ENCODE peak calls at places on chromosomes 3 and 15, in five cellular contexts. L is IMR-90, S is OCI-LY7, J is MM.1S, V is fibroblast of lung. G is an unnamed sample.
A peak's percentile ranks its signal among the peaks of the same experiment; 100 is the strongest.

GRCh38 chr15:36356978-36357582 is 222.3 kb upstream of the CDIN1 start:
- DNase-seq in S (no peak), L (peak; percentile 82), V (peak; percentile 90), J (no peak), G (no peak)

GRCh38 chr3:141530133-141530768 is 43.4 kb downstream of the RASA2 start:
- DNase-seq in L (peak; percentile 81), S (no peak), V (peak; percentile 83), J (no peak), G (no peak)

GRCh38 chr3:134058728-134059601 is 29.2 kb upstream of the SLCO2A1 start:
- DNase-seq in S (no peak), L (no peak), V (no peak), J (no peak), G (peak; percentile 44)

GRCh38 chr3:101729586-101729985 is 5.2 kb downstream of the CEP97 start:
- DNase-seq in L (no peak), J (no peak), S (no peak), V (no peak), G (no peak)

GRCh38 chr15:32641517-32642059 is at the start of gene SCG5:
- DNase-seq in L (peak; percentile 49), V (peak; percentile 48), S (no peak), J (no peak), G (peak; percentile 57)

GRCh38 chr15:90869601-90870353 is 1.4 kb downstream of the FURIN start:
- DNase-seq in V (peak; percentile 84), L (peak; percentile 84), S (peak; percentile 40), J (no peak), G (peak; percentile 88)

GRCh38 chr15:34708422-34708821 is 46.4 kb downstream of the GJD2 start:
- DNase-seq in V (peak; percentile 76), S (peak; percentile 13), J (peak; percentile 47), L (peak; percentile 66), G (no peak)

GRCh38 chr3:142904639-142905441 is 16.0 kb upstream of the PCOLCE2 start:
- DNase-seq in J (peak; percentile 65), L (no peak), V (peak; percentile 8), S (peak; percentile 10), G (no peak)

GRCh38 chr3:165192610-165193192 is 3.5 kb downstream of the SLITRK3 start:
- DNase-seq in S (no peak), V (no peak), L (no peak), J (no peak), G (no peak)

GRCh38 chr3:135792174-135792573 is 173.4 kb upstream of the PPP2R3A start:
- DNase-seq in L (no peak), V (no peak), S (no peak), J (no peak), G (no peak)

GRCh38 chr15:80854104-80854503 is 74.9 kb downstream of the CEMIP start:
- DNase-seq in S (no peak), V (no peak), L (no peak), J (no peak), G (no peak)

GRCh38 chr15:73936181-73936580 is 9.9 kb downstream of the LOXL1 start:
- DNase-seq in L (peak; percentile 83), J (no peak), S (no peak), V (peak; percentile 76), G (no peak)

GRCh38 chr3:183653209-183654064 is 18.0 kb downstream of the KLHL24 start:
- DNase-seq in L (no peak), V (peak; percentile 41), J (no peak), S (peak; percentile 55), G (no peak)

GRCh38 chr3:189588061-189588817 is 43.0 kb upstream of the TP63 start:
- DNase-seq in V (no peak), J (no peak), L (peak; percentile 28), S (no peak), G (no peak)

GRCh38 chr15:70069716-70070115 is 28.0 kb downstream of the TLE3 start:
- DNase-seq in L (no peak), S (no peak), V (no peak), J (no peak), G (no peak)

GRCh38 chr3:127043041-127043641 is 60.2 kb downstream of the PLXNA1 start:
- DNase-seq in L (no peak), S (no peak), V (no peak), J (peak; percentile 7), G (peak; percentile 97)

GRCh38 chr15:51382787-51383186 is 41.3 kb downstream of the GLDN start:
- DNase-seq in J (peak; percentile 49), V (peak; percentile 61), L (peak; percentile 53), S (peak; percentile 12), G (peak; percentile 54)

GRCh38 chr3:57006949-57007419 is 53.5 kb upstream of the SPATA12 start:
- DNase-seq in V (peak; percentile 52), J (no peak), L (peak; percentile 34), S (peak; percentile 44), G (peak; percentile 46)

GRCh38 chr15:73889725-73890124 is 16.4 kb downstream of the TBC1D21 start:
- DNase-seq in S (no peak), J (no peak), V (no peak), L (no peak), G (no peak)

GRCh38 chr3:47239929-47240328 is 42.7 kb downstream of the KIF9 start:
- DNase-seq in S (no peak), L (no peak), V (no peak), J (no peak), G (no peak)

GRCh38 chr3:126979076-126979628 is 3.8 kb upstream of the PLXNA1 start:
- DNase-seq in J (no peak), L (no peak), V (no peak), S (no peak), G (no peak)

GRCh38 chr3:65149877-65150276 is 462.1 kb upstream of the ADAMTS9 start:
- DNase-seq in V (no peak), S (no peak), J (no peak), L (no peak), G (no peak)

GRCh38 chr3:183356920-183357319 is 71.5 kb downstream of the MCF2L2 start:
- DNase-seq in J (no peak), V (no peak), L (no peak), S (no peak), G (no peak)

GRCh38 chr3:157495846-157496245 is 7.4 kb downstream of the VEPH1 start:
- DNase-seq in V (no peak), J (no peak), S (no peak), L (no peak), G (no peak)

GRCh38 chr15:85757073-85757938 is 37.4 kb downstream of the KLHL25 start:
- DNase-seq in L (no peak), S (no peak), V (no peak), J (no peak), G (peak; percentile 27)

GRCh38 chr3:80018375-80018774 is 250.6 kb upstream of the ROBO1 start:
- DNase-seq in L (no peak), J (no peak), S (no peak), V (peak; percentile 10), G (no peak)

GRCh38 chr3:124928333-124929202 is 6.0 kb downstream of the MUC13 start:
- DNase-seq in J (peak; percentile 66), L (peak; percentile 74), V (peak; percentile 82), S (peak; percentile 60), G (peak; percentile 74)

GRCh38 chr15:43133429-43134156 is at the start of gene TMEM62:
- DNase-seq in S (peak; percentile 93), J (peak; percentile 95), L (peak; percentile 44), V (peak; percentile 48), G (peak; percentile 92)
- H3K27ac ChIP-seq in S (peak within 1 kb of the TSS; percentile 37), J (peak within 1 kb of the TSS; percentile 84), L (peak within 1 kb of the TSS; percentile 42), V (peak within 1 kb of the TSS; percentile 77), G (peak within 1 kb of the TSS; percentile 77)

DNA sequence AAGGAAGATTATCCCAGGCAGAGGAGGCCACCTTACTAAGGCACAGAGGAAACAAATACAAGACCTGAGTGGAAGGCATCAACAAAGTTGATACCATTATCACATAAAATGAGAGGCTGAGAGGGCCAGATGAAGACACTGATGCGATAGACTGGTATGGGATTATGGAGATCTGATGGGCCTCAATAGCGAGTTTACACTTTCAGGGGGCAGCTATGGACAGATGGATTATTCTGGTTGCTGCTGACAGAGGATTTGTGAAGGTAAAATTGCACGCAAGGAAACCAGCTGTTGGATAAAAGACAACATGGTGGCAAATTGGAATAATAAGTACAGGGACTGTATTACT is 203.9 kb downstream of the MBNL1 start:
- DNase-seq in S (no peak), V (no peak), J (no peak), L (no peak), G (no peak)
- H3K27ac ChIP-seq in S (no peak overlapping the region), V (no peak overlapping the region), J (no peak overlapping the region), L (no peak overlapping the region), G (no peak overlapping the region)

DNA sequence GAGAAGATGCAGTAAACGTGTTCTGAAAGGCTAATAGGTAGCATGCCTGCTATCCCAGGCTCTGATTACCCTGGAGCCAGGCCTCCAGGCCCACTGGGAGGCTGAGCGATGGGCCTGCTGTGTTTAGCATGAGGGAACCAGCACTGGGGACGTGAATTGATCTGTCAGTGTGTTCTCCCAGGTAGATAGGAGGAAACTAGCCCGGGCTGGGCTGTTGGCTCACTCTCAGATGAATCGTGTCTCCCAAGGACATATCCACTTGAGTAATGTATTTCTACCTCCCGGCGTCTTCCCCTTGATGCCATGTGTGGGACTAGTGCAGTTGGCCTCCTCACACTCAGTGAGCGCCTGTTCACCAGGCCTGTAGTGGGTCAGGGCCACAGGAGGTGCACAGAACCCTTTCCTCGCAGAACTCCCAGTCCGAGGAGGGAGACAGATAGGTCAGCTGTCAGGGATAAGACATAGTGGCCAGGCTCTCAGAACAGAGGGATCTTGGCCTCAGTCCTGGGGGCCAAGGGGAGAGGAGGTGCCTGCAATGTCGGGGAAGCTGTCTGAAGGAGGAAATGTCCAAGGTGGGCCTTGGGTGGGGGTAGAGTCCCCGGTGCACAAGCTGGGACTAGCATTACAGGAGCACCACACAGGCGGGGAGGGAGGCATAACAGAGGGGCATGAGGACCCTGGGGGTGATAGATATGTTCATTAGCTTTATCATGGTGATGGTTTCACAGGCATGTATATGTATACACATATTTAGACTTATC is 111.7 kb downstream of the DNAJB8 start:
- DNase-seq in V (no peak), L (no peak), S (no peak), J (no peak), G (no peak)
- H3K27ac ChIP-seq in V (no peak overlapping the region), L (peak overlapping the region; percentile 22), S (no peak overlapping the region), J (no peak overlapping the region), G (no peak overlapping the region)

DNA sequence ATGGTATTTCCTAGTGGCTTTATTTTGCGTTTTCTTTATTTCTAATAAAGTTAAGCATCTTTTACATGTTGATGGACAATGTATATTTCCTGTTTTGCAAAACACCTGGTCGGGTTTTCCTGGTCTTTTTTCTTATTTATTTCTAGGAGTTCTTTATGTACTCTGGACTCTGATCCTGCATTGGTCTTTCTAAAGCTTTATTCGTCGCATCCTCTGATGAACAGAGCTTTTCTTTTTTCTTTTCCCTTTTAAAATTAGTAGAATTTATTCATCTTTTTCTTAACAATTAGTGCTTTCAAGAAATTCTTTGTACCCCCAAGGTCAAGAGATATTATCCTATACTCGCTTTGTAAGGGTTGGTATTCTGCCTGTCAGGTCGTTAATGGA is 32.2 kb downstream of the ZDHHC19 start:
- DNase-seq in S (no peak), J (no peak), L (no peak), V (no peak), G (no peak)
- H3K27ac ChIP-seq in S (peak overlapping the region; percentile 53), J (no peak overlapping the region), L (no peak overlapping the region), V (no peak overlapping the region), G (no peak overlapping the region)